ENCODE peak calls at places on chromosomes 5 and 9, in four cellular contexts. E is HTR-8/SVneo, Q is RWPE1, X is GM04504. M is an unnamed sample.

GRCh38 chr5:135559342-135559741 is 19.4 kb downstream of the CXCL14 start:
- DNase-seq in X (no peak), Q (peak), E (no peak), M (peak)

GRCh38 chr9:77534376-77535057 is 113.6 kb downstream of the GNA14 start:
- DNase-seq in E (no peak), X (no peak), Q (no peak), M (no peak)

GRCh38 chr9:13450723-13451122 is 171.2 kb upstream of the MPDZ start:
- DNase-seq in Q (no peak), X (no peak), E (no peak), M (no peak)

GRCh38 chr9:127344373-127344995 is 52.5 kb upstream of the SLC2A8 start:
- DNase-seq in X (no peak), E (no peak), Q (no peak), M (no peak)

GRCh38 chr5:67393211-67393610 is 196.6 kb upstream of the CD180 start:
- DNase-seq in E (no peak), X (no peak), Q (no peak), M (no peak)

GRCh38 chr5:15105799-15106393 is 234.3 kb upstream of the ANKH start:
- DNase-seq in E (peak), X (peak), Q (peak), M (peak)

GRCh38 chr5:177611446-177612214 is 11.7 kb downstream of the B4GALT7 start:
- DNase-seq in X (no peak), Q (no peak), E (no peak), M (no peak)

GRCh38 chr5:72648511-72648910 is 141.3 kb upstream of the ZNF366 start:
- DNase-seq in E (no peak), Q (no peak), X (peak), M (no peak)

GRCh38 chr9:15187589-15187988 is 119.4 kb downstream of the TTC39B start:
- DNase-seq in X (no peak), E (no peak), Q (no peak), M (no peak)

GRCh38 chr9:92679413-92680165 is 9.7 kb upstream of the IPPK start:
- DNase-seq in Q (no peak), X (no peak), E (no peak), M (no peak)

GRCh38 chr9:121326130-121326838 is 43.8 kb downstream of the STOM start:
- DNase-seq in E (no peak), Q (no peak), X (peak), M (no peak)

GRCh38 chr5:148541054-148541835 is 113.1 kb downstream of the HTR4 start:
- DNase-seq in Q (no peak), E (no peak), X (no peak), M (no peak)

GRCh38 chr9:123395276-123396006 is 39.4 kb downstream of the CRB2 start:
- DNase-seq in Q (no peak), X (no peak), E (no peak), M (no peak)

GRCh38 chr9:123778232-123778902 is 151.6 kb downstream of the DENND1A start:
- DNase-seq in X (no peak), E (no peak), Q (no peak), M (no peak)

GRCh38 chr9:109244179-109245132 is 76.4 kb downstream of the EPB41L4B start:
- DNase-seq in X (no peak), E (peak), Q (peak), M (peak)

GRCh38 chr9:23850242-23851023 is 24.4 kb upstream of the ELAVL2 start:
- DNase-seq in X (no peak), Q (peak), E (no peak), M (no peak)

GRCh38 chr5:9927106-9927505 is 297.0 kb upstream of the TAS2R1 start:
- DNase-seq in X (peak), E (peak), Q (no peak), M (no peak)

GRCh38 chr9:34246453-34246852 is 67.6 kb downstream of the UBAP1 start:
- DNase-seq in X (no peak), Q (no peak), E (no peak), M (no peak)

GRCh38 chr5:35773936-35774335 is 82.8 kb upstream of the IL7R start:
- DNase-seq in Q (peak), E (no peak), X (no peak), M (no peak)

GRCh38 chr5:172637122-172637580 is 3.9 kb upstream of the NEURL1B start:
- DNase-seq in X (no peak), E (peak), Q (peak), M (no peak)

GRCh38 chr5:32934529-32934928 is 223.4 kb downstream of the NPR3 start:
- DNase-seq in Q (no peak), X (no peak), E (no peak), M (no peak)

GRCh38 chr9:115845648-115846312 is 307.8 kb upstream of the PAPPA start:
- DNase-seq in Q (peak), E (no peak), X (no peak), M (no peak)

GRCh38 chr5:57853929-57854697 is 371.5 kb upstream of the ACTBL2 start:
- DNase-seq in X (no peak), E (no peak), Q (no peak), M (no peak)

GRCh38 chr9:91694081-91694870 is 255.8 kb downstream of the ROR2 start:
- DNase-seq in E (no peak), Q (no peak), X (no peak), M (no peak)

GRCh38 chr9:134052941-134053340 is 14.9 kb downstream of the BRD3 start:
- DNase-seq in X (no peak), E (no peak), Q (no peak), M (no peak)

GRCh38 chr5:172713113-172713808 is 57.7 kb downstream of the DUSP1 start:
- DNase-seq in X (no peak), Q (peak), E (peak), M (no peak)

GRCh38 chr9:89969881-89970639 is 365.2 kb downstream of the GADD45G start:
- DNase-seq in Q (no peak), X (no peak), E (no peak), M (no peak)

GRCh38 chr9:36781532-36781931 is 208.8 kb downstream of the MELK start:
- DNase-seq in E (no peak), Q (peak), X (no peak), M (peak)

GRCh38 chr9:99635032-99635431 is 186.7 kb upstream of the NR4A3 start:
- DNase-seq in E (no peak), X (no peak), Q (no peak), M (no peak)

GRCh38 chr5:16529319-16529718 is 63.7 kb upstream of the ZNF622 start:
- DNase-seq in Q (no peak), E (no peak), X (no peak), M (no peak)

GRCh38 chr5:138032028-138032571 is 779 bp downstream of the FAM13B start:
- DNase-seq in E (no peak), X (no peak), Q (no peak), M (no peak)

GRCh38 chr9:87793292-87793691 is 67.4 kb downstream of the CTSL start:
- DNase-seq in E (peak), Q (peak), X (peak), M (no peak)